ENCODE peak calls at places on chromosome 1, in ten cellular contexts. U is tibial nerve; F is CD8-positive, alpha-beta T cell; R is kidney; O is BJ; V is pancreas; I is cardiac muscle cell; K is astrocyte of the spinal cord; M is dorsolateral prefrontal cortex; Z is choroid plexus epithelial cell. Y is an unnamed sample.

GRCh38 chr1:60699304-60699703 is 383.1 kb upstream of the NFIA start:
- DNase-seq in I (no peak), U (no peak), K (peak), R (no peak), F (no peak), V (no peak), Z (peak), O (no peak), M (no peak), Y (peak)

GRCh38 chr1:151799179-151800022 is 5.8 kb downstream of the LINGO4 start:
- DNase-seq in O (no peak), R (no peak), U (no peak), I (no peak), M (no peak), F (no peak), K (no peak), V (no peak), Z (peak), Y (peak)

GRCh38 chr1:169924829-169925228 is 31.1 kb upstream of the SCYL3 start:
- DNase-seq in Z (no peak), O (no peak), V (no peak), U (no peak), R (no peak), K (no peak), M (no peak), I (peak), F (no peak), Y (no peak)

GRCh38 chr1:68375919-68376318 is 73.8 kb downstream of the RPE65 start:
- DNase-seq in M (no peak), U (no peak), V (no peak), Z (peak), I (no peak), F (no peak), O (no peak), K (peak), R (no peak), Y (peak)

GRCh38 chr1:228941673-228942072 is 206.4 kb downstream of the RHOU start:
- DNase-seq in R (no peak), I (no peak), U (no peak), K (no peak), F (no peak), M (no peak), Z (no peak), O (no peak), V (no peak), Y (no peak)

GRCh38 chr1:240917976-240918375 is 306.0 kb upstream of the GREM2 start:
- DNase-seq in R (no peak), Z (no peak), O (no peak), K (no peak), V (no peak), F (no peak), U (no peak), I (no peak), M (no peak), Y (no peak)

GRCh38 chr1:69185378-69185777 is 382.3 kb upstream of the LRRC7 start:
- DNase-seq in O (no peak), F (no peak), Z (no peak), K (no peak), V (no peak), U (no peak), I (no peak), R (no peak), M (no peak), Y (no peak)

GRCh38 chr1:42165511-42166210 is 1.1 kb upstream of the GUCA2A start:
- DNase-seq in F (no peak), R (peak), K (peak), M (no peak), O (no peak), Z (peak), V (peak), U (no peak), I (peak), Y (no peak)

GRCh38 chr1:209400351-209401220 is 182.9 kb upstream of the CAMK1G start:
- DNase-seq in U (no peak), V (no peak), M (no peak), Z (no peak), F (no peak), K (no peak), R (no peak), I (no peak), O (no peak), Y (no peak)

GRCh38 chr1:100622037-100622436 is 84.1 kb downstream of the GPR88 start:
- DNase-seq in V (no peak), Z (peak), F (no peak), I (no peak), O (peak), U (peak), R (no peak), K (peak), M (no peak), Y (peak)

GRCh38 chr1:8862528-8862927 is 16.0 kb downstream of the ENO1 start:
- DNase-seq in F (peak), R (no peak), V (no peak), Z (peak), M (no peak), K (no peak), U (no peak), O (no peak), I (no peak), Y (no peak)

GRCh38 chr1:184225501-184226487 is 161.0 kb upstream of the C1orf21 start:
- DNase-seq in K (no peak), O (no peak), M (peak), U (no peak), V (no peak), Z (no peak), R (no peak), I (no peak), F (no peak), Y (no peak)

GRCh38 chr1:18324246-18324645 is 156.5 kb upstream of the KLHDC7A start:
- DNase-seq in V (no peak), R (no peak), O (no peak), M (no peak), U (no peak), Z (no peak), K (no peak), F (no peak), I (no peak), Y (no peak)
- TF ChIP-seq CTCF in V (no peak), R (no peak), O (no peak), M (no peak), U (no peak), Z (no peak), K (no peak), F (no peak), I (peak), Y (no peak)

DNA sequence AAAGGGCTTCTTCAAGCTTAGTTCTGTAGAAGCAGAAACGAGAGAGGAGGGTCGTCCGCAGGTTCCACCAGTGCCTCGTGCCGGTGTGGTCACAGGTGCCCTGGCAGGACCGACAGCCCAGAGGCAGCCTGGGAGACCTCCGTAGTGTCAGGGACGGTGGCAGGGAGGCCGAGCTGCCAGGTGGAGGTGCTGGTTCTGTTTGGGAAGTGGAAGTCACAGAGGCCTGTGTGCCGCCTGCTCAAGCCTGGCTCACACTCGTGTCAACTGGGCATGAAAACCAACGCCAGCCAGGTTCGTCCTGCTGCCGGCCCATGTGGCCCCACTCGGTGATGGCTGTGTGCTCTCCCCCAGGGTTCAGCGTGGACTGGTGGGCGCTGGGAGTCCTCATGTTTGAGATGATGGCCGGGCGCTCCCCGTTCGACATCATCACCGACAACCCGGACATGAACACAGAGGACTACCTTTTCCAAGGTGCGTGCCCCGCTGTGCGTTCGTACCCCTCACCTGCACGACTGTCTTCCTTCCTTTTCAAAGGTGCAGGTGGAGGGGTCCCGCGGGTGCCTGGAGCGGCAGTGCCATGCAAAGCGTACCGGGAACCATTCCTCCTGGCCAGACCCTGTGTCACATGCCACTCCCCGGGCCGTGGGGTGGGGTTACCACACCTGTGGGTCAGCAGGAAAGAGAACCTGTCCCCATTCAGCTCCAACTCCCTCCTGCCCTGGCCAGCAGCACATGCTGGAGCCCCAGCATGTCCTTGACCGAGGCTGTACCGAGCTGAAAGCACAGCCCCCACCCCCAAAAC is 20.8 kb downstream of the FAAP20 start:
- DNase-seq in U (no peak), V (no peak), M (no peak), R (peak), K (no peak), F (no peak), O (no peak), I (no peak), Z (no peak), Y (no peak)
- H3K4me3 ChIP-seq in U (no peak), V (no peak), M (no peak), R (no peak), K (no peak), F (no peak), O (no peak), I (no peak), Z (no peak), Y (no peak)

GRCh38 chr1:91404151-91405012 is at the start of gene HFM1:
- DNase-seq in K (peak), Z (peak), R (peak), I (peak), O (no peak), M (peak), V (peak), U (peak), F (peak), Y (peak)
- TF ChIP-seq CTCF in K (peak), Z (peak), R (no peak), I (peak), O (no peak), M (no peak), V (no peak), U (no peak), F (no peak), Y (no peak)

GRCh38 chr1:44777969-44778635 is 2.8 kb downstream of the RPS8 start:
- DNase-seq in U (no peak), O (no peak), Z (no peak), F (no peak), R (peak), K (no peak), I (no peak), V (no peak), M (no peak), Y (no peak)
- H3K4me3 ChIP-seq in U (no peak), O (no peak), Z (peak), F (no peak), R (no peak), K (peak), I (no peak), V (peak), M (no peak), Y (peak)

GRCh38 chr1:168453056-168453455 is 90.7 kb downstream of the XCL2 start:
- DNase-seq in O (no peak), F (no peak), R (no peak), K (no peak), Z (no peak), I (no peak), M (no peak), V (no peak), U (no peak), Y (no peak)

GRCh38 chr1:168454211-168454815 is 89.5 kb downstream of the XCL2 start:
- DNase-seq in V (no peak), R (no peak), I (no peak), K (peak), F (no peak), Z (no peak), U (no peak), O (peak), M (no peak), Y (peak)

GRCh38 chr1:168455764-168456163 is 88.0 kb downstream of the XCL2 start:
- DNase-seq in F (no peak), R (no peak), Z (no peak), O (no peak), I (no peak), K (no peak), V (no peak), M (no peak), U (no peak), Y (peak)

GRCh38 chr1:168447871-168448270 is 95.9 kb downstream of the XCL2 start:
- DNase-seq in Z (no peak), V (no peak), I (no peak), R (no peak), F (no peak), K (no peak), M (no peak), U (no peak), O (no peak), Y (no peak)

DNA sequence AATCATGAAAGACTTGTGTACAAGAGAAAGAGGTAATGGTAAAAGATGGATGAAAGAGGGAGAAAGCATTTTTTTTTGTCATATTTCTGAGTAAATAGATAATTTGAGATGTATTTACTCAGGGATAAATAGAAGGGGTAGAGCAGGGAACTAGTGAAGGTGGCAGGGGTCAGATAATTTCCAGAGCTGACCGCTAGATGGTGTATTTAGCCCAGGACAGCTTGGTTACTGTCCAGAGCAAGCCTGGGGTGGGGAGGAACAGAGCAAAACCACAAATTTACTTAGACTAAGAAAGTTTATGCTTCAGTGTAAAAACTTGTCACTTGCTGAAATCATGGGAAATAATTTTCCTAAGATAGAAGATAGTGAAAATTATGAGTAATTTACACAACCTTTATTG is 91.5 kb downstream of the XCL2 start:
- DNase-seq in R (no peak), F (no peak), Z (no peak), I (no peak), V (no peak), K (no peak), M (no peak), O (no peak), U (no peak), Y (peak)
- TF ChIP-seq CTCF in R (no peak), F (no peak), Z (peak), I (peak), V (no peak), K (peak), M (no peak), O (no peak), U (no peak), Y (peak)

GRCh38 chr1:23797478-23798448 is 2.8 kb downstream of the GALE start:
- DNase-seq in I (no peak), R (peak), M (no peak), O (no peak), V (no peak), F (no peak), U (no peak), Z (no peak), K (no peak), Y (no peak)

GRCh38 chr1:23798662-23799142 is 1.9 kb downstream of the GALE start:
- DNase-seq in M (no peak), U (no peak), F (no peak), Z (no peak), I (no peak), O (no peak), V (peak), R (peak), K (no peak), Y (no peak)

GRCh38 chr1:23800396-23801337 is at the start of gene GALE:
- DNase-seq in K (peak), Z (peak), I (peak), R (peak), M (peak), V (peak), O (peak), U (peak), F (peak), Y (peak)

GRCh38 chr1:23799570-23800395 is 771 bp downstream of the GALE start:
- DNase-seq in R (peak), O (no peak), U (no peak), Z (peak), F (peak), M (no peak), K (peak), V (peak), I (peak), Y (peak)

GRCh38 chr1:23799255-23799569 is 1.3 kb downstream of the GALE start:
- DNase-seq in K (no peak), R (no peak), I (no peak), Z (no peak), M (no peak), F (no peak), U (no peak), O (no peak), V (no peak), Y (no peak)
- H3K4me3 ChIP-seq in K (peak), R (peak), I (no peak), Z (no peak), M (peak), F (peak), U (no peak), O (no peak), V (peak), Y (peak)

Y was measured in fibroblast of mammary gland.